ENCODE peak calls at places on chromosomes 16 and 17, in six cellular contexts. Y, N, T, O, H and L are unnamed samples.
A peak's percentile ranks its signal among the peaks of the same experiment; 100 is the strongest.

GRCh38 chr17:21379080-21379711 is 3.0 kb downstream of the KCNJ12 start:
- DNase-seq in Y (no peak), N (no peak), T (no peak), O (no peak), H (no peak), L (no peak)

GRCh38 chr17:6713130-6713917 is at the start of gene SLC13A5:
- DNase-seq in Y (peak; percentile 80), N (no peak), T (peak; percentile 49), O (peak; percentile 8), H (peak; percentile 87), L (peak; percentile 47)

GRCh38 chr16:10558746-10559641 is 21.4 kb downstream of the EMP2 start:
- DNase-seq in Y (no peak), N (no peak), T (no peak), O (peak; percentile 52), H (no peak), L (no peak)

GRCh38 chr17:3385869-3386816 is at the start of gene OR3A2:
- DNase-seq in Y (no peak), N (no peak), T (no peak), O (no peak), H (no peak), L (no peak)

GRCh38 chr16:64250866-64251265 is 871.0 kb downstream of the CDH11 start:
- DNase-seq in Y (no peak), N (no peak), T (no peak), O (peak; percentile 10), H (no peak), L (no peak)

GRCh38 chr16:7613518-7613917 is 280.9 kb downstream of the RBFOX1 start:
- DNase-seq in Y (no peak), N (no peak), T (no peak), O (no peak), H (no peak), L (no peak)

GRCh38 chr17:68036304-68037147 is 991 bp downstream of the KPNA2 start:
- DNase-seq in Y (no peak), N (no peak), T (no peak), O (no peak), H (no peak), L (peak; percentile 24)

GRCh38 chr17:27951872-27952271 is 58.7 kb upstream of the LYRM9 start:
- DNase-seq in Y (no peak), N (no peak), T (no peak), O (no peak), H (no peak), L (no peak)

GRCh38 chr16:88779406-88780099 is 5.5 kb downstream of the PIEZO1 start:
- DNase-seq in Y (no peak), N (no peak), T (no peak), O (no peak), H (no peak), L (no peak)

GRCh38 chr17:21213491-21214014 is 408 bp downstream of the TMEM11 start:
- DNase-seq in Y (no peak), N (no peak), T (peak; percentile 80), O (no peak), H (no peak), L (peak; percentile 81)

GRCh38 chr16:66364117-66364958 is 2.2 kb upstream of the CDH5 start:
- DNase-seq in Y (peak; percentile 50), N (no peak), T (no peak), O (peak; percentile 85), H (no peak), L (no peak)

GRCh38 chr16:56339431-56340195 is 85.7 kb downstream of the AMFR start:
- DNase-seq in Y (no peak), N (no peak), T (no peak), O (no peak), H (no peak), L (no peak)

GRCh38 chr17:80381416-80381923 is 33.5 kb upstream of the ENDOV start:
- DNase-seq in Y (no peak), N (no peak), T (no peak), O (no peak), H (no peak), L (no peak)

GRCh38 chr17:76957600-76958464 is 89.6 kb downstream of the MGAT5B start:
- DNase-seq in Y (no peak), N (no peak), T (no peak), O (no peak), H (no peak), L (peak; percentile 25)

GRCh38 chr16:56700631-56701030 is 18.4 kb downstream of the MT1X start:
- DNase-seq in Y (no peak), N (no peak), T (no peak), O (no peak), H (no peak), L (no peak)

GRCh38 chr17:28940142-28940541 is 11.2 kb downstream of the PHF12 start:
- DNase-seq in Y (no peak), N (no peak), T (no peak), O (no peak), H (no peak), L (no peak)

GRCh38 chr17:27354491-27355081 is 60.7 kb downstream of the WSB1 start:
- DNase-seq in Y (peak; percentile 56), N (no peak), T (no peak), O (no peak), H (peak; percentile 46), L (peak; percentile 47)

GRCh38 chr17:20121359-20122235 is 112.4 kb downstream of the SPECC1 start:
- DNase-seq in Y (peak; percentile 68), N (peak; percentile 23), T (peak; percentile 59), O (peak; percentile 52), H (peak; percentile 50), L (peak; percentile 71)

GRCh38 chr16:55055262-55055661 is 124.6 kb downstream of the IRX5 start:
- DNase-seq in Y (no peak), N (no peak), T (no peak), O (no peak), H (no peak), L (peak; percentile 13)

GRCh38 chr16:5615868-5616642 is 518.5 kb upstream of the EEF2KMT start:
- DNase-seq in Y (peak; percentile 58), N (no peak), T (peak; percentile 89), O (no peak), H (peak; percentile 35), L (peak; percentile 59)

GRCh38 chr16:15523092-15523541 is 88.7 kb downstream of the BMERB1 start:
- DNase-seq in Y (peak; percentile 71), N (no peak), T (no peak), O (no peak), H (peak; percentile 58), L (peak; percentile 70)

GRCh38 chr16:3519581-3519980 is 18.8 kb downstream of the CLUAP1 start:
- DNase-seq in Y (peak; percentile 35), N (no peak), T (no peak), O (no peak), H (no peak), L (no peak)

GRCh38 chr16:87490091-87490798 is 2.6 kb downstream of the ZCCHC14 start:
- DNase-seq in Y (no peak), N (no peak), T (no peak), O (peak; percentile 36), H (no peak), L (no peak)

GRCh38 chr16:87486282-87486681 is 6.5 kb downstream of the ZCCHC14 start:
- DNase-seq in Y (no peak), N (no peak), T (no peak), O (no peak), H (no peak), L (no peak)

GRCh38 chr16:87484487-87485331 is 8.1 kb downstream of the ZCCHC14 start:
- DNase-seq in Y (no peak), N (no peak), T (no peak), O (peak; percentile 49), H (peak; percentile 69), L (no peak)

GRCh38 chr16:87489434-87490045 is 3.3 kb downstream of the ZCCHC14 start:
- DNase-seq in Y (no peak), N (no peak), T (no peak), O (no peak), H (peak; percentile 45), L (no peak)

GRCh38 chr16:87487361-87487924 is 5.4 kb downstream of the ZCCHC14 start:
- DNase-seq in Y (no peak), N (no peak), T (peak; percentile 44), O (no peak), H (peak; percentile 97), L (no peak)
- TF ChIP-seq MAX in Y (no peak), N (no peak), T (peak; percentile 67), O (no peak), H (peak; percentile 98), L (no peak)

GRCh38 chr17:10435096-10435495 is 13.3 kb upstream of the MYH8 start:
- DNase-seq in Y (no peak), N (no peak), T (no peak), O (no peak), H (no peak), L (no peak)
- TF ChIP-seq MYC in Y (no peak), N (no peak), T (no peak), O (no peak), H (no peak), L (no peak)

GRCh38 chr17:45077643-45078042 is 16.5 kb downstream of the NMT1 start:
- DNase-seq in Y (no peak), N (peak; percentile 41), T (no peak), O (no peak), H (no peak), L (peak; percentile 80)
- TF ChIP-seq MAX in Y (no peak), N (no peak), T (no peak), O (no peak), H (no peak), L (no peak)

GRCh38 chr16:25097304-25097988 is 14.1 kb upstream of the LCMT1 start:
- DNase-seq in Y (no peak), N (no peak), T (no peak), O (no peak), H (no peak), L (peak; percentile 41)
- TF ChIP-seq MYC in Y (no peak), N (no peak), T (no peak), O (no peak), H (no peak), L (no peak)

GRCh38 chr16:73080931-73081330 is 33.0 kb upstream of the ZFHX3 start:
- DNase-seq in Y (no peak), N (no peak), T (no peak), O (no peak), H (no peak), L (no peak)

GRCh38 chr16:73086108-73086507 is 38.2 kb upstream of the ZFHX3 start:
- DNase-seq in Y (no peak), N (no peak), T (no peak), O (no peak), H (no peak), L (peak; percentile 69)

GRCh38 chr16:73083271-73083670 is 35.3 kb upstream of the ZFHX3 start:
- DNase-seq in Y (no peak), N (no peak), T (no peak), O (no peak), H (no peak), L (no peak)

DNA sequence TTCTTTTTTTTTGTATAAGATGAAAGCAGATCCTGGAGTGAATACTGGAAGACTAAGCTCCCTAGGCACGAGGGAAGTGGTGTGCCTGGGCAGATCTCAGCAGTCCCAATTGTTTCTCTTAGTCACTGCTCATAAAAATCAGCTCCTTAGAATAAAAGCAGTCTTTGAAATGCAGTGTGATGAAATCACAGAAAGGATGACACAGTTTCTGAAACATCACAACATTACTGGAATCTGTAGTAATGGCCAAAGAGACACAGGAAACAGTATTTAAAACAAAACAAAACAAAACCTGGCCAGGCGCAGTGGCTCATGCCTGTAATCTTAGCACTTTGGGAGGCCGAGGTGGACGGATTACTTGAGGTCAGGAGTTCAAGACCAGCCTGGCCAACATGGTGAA is 34.7 kb upstream of the ZFHX3 start:
- DNase-seq in Y (peak; percentile 87), N (no peak), T (no peak), O (no peak), H (peak; percentile 37), L (peak; percentile 67)
- TF ChIP-seq MAX in Y (peak; percentile 12), N (no peak), T (no peak), O (no peak), H (no peak), L (no peak)